ENCODE peak calls at places on chromosomes 4 and X, in nine cellular contexts. Q, Z, Y, R, O, E, L, N and G are unnamed samples.

GRCh38 chr4:139282375-139283075 is 2.5 kb upstream of the MGARP start:
- DNase-seq in Q (no peak), Z (no peak), Y (no peak), R (no peak), O (no peak), E (no peak), L (no peak), N (no peak), G (no peak)

GRCh38 chrX:155144926-155145325 is 71.3 kb upstream of the VBP1 start:
- DNase-seq in Q (no peak), Z (no peak), Y (no peak), R (no peak), O (no peak), E (no peak), L (no peak), N (no peak), G (no peak)

GRCh38 chr4:140839888-140840790 is 84.0 kb upstream of the TBC1D9 start:
- DNase-seq in Q (no peak), Z (no peak), Y (no peak), R (no peak), O (no peak), E (no peak), L (no peak), N (no peak), G (no peak)

GRCh38 chrX:103585421-103586313 is at the start of gene TCEAL4:
- DNase-seq in Q (peak; percentile 23), Z (no peak), Y (peak; percentile 70), R (peak; percentile 68), O (peak; percentile 49), E (peak; percentile 35), L (no peak), N (peak; percentile 31), G (peak; percentile 63)

GRCh38 chr4:3644849-3645627 is 112.8 kb upstream of the LRPAP1 start:
- DNase-seq in Q (no peak), Z (no peak), Y (no peak), R (peak; percentile 80), O (peak; percentile 20), E (no peak), L (no peak), N (no peak), G (no peak)

GRCh38 chr4:121873604-121874003 is 3.3 kb upstream of the BBS7 start:
- DNase-seq in Q (no peak), Z (no peak), Y (no peak), R (no peak), O (no peak), E (no peak), L (no peak), N (no peak), G (no peak)

GRCh38 chrX:9144643-9145290 is 110.8 kb upstream of the FAM9B start:
- DNase-seq in Q (no peak), Z (no peak), Y (no peak), R (no peak), O (no peak), E (no peak), L (no peak), N (no peak), G (peak; percentile 50)

GRCh38 chr4:165364452-165365080 is 14.2 kb upstream of the CPE start:
- DNase-seq in Q (no peak), Z (no peak), Y (no peak), R (peak; percentile 29), O (no peak), E (no peak), L (no peak), N (no peak), G (peak; percentile 82)